ENCODE peak calls at places on chromosome 3, in five cellular contexts. One of them, this sample, is unnamed.

GRCh38 chr3:49219132-49219531 is 47.7 kb downstream of the KLHDC8B start:
- DNase-seq in ACHN: no peak
- DNase-seq in NCI-H1092 treated with DMSO at 0.1 percent for 48 hours: no peak
- DNase-seq in NCI-H1436: no peak
- DNase-seq in EL: no peak
- DNase-seq in this sample: no peak

GRCh38 chr3:183924956-183925355 is 40.3 kb upstream of the PARL start:
- DNase-seq in ACHN: no peak
- DNase-seq in NCI-H1092 treated with DMSO at 0.1 percent for 48 hours: no peak
- DNase-seq in NCI-H1436: peak; percentile 36
- DNase-seq in EL: no peak
- DNase-seq in this sample: no peak

GRCh38 chr3:16079519-16079918 is 95.0 kb upstream of the GALNT15 start:
- DNase-seq in ACHN: no peak
- DNase-seq in NCI-H1092 treated with DMSO at 0.1 percent for 48 hours: no peak
- DNase-seq in NCI-H1436: no peak
- DNase-seq in EL: peak; percentile 33
- DNase-seq in this sample: no peak

GRCh38 chr3:95923496-95924210 is 890.7 kb upstream of the EPHA6 start:
- DNase-seq in ACHN: peak; percentile 42
- DNase-seq in NCI-H1092 treated with DMSO at 0.1 percent for 48 hours: no peak
- DNase-seq in NCI-H1436: no peak
- DNase-seq in EL: no peak
- DNase-seq in this sample: no peak

GRCh38 chr3:50345586-50345985 is at the start of gene ZMYND10:
- DNase-seq in ACHN: peak; percentile 61
- DNase-seq in NCI-H1092 treated with DMSO at 0.1 percent for 48 hours: no peak
- DNase-seq in NCI-H1436: peak; percentile 19
- DNase-seq in EL: peak; percentile 72
- DNase-seq in this sample: no peak

GRCh38 chr3:142445816-142446254 is 2.0 kb downstream of the XRN1 start:
- DNase-seq in ACHN: peak; percentile 38
- DNase-seq in NCI-H1092 treated with DMSO at 0.1 percent for 48 hours: no peak
- DNase-seq in NCI-H1436: no peak
- DNase-seq in EL: peak; percentile 33
- DNase-seq in this sample: no peak

GRCh38 chr3:187746479-187747335 is 1.4 kb upstream of the BCL6 start:
- DNase-seq in ACHN: no peak
- DNase-seq in NCI-H1092 treated with DMSO at 0.1 percent for 48 hours: no peak
- DNase-seq in NCI-H1436: no peak
- DNase-seq in EL: peak; percentile 48
- DNase-seq in this sample: no peak

GRCh38 chr3:114804099-114804498 is 343.0 kb downstream of the ZBTB20 start:
- DNase-seq in ACHN: no peak
- DNase-seq in NCI-H1092 treated with DMSO at 0.1 percent for 48 hours: no peak
- DNase-seq in NCI-H1436: no peak
- DNase-seq in EL: no peak
- DNase-seq in this sample: no peak

GRCh38 chr3:157220211-157220610 is 60.3 kb upstream of the CCNL1 start:
- DNase-seq in ACHN: no peak
- DNase-seq in NCI-H1092 treated with DMSO at 0.1 percent for 48 hours: no peak
- DNase-seq in NCI-H1436: no peak
- DNase-seq in EL: no peak
- DNase-seq in this sample: no peak

GRCh38 chr3:89320186-89320585 is 212.8 kb downstream of the EPHA3 start:
- DNase-seq in ACHN: no peak
- DNase-seq in NCI-H1092 treated with DMSO at 0.1 percent for 48 hours: no peak
- DNase-seq in NCI-H1436: no peak
- DNase-seq in EL: no peak
- DNase-seq in this sample: no peak

GRCh38 chr3:135851201-135852061 is 114.1 kb upstream of the PPP2R3A start:
- DNase-seq in ACHN: no peak
- DNase-seq in NCI-H1092 treated with DMSO at 0.1 percent for 48 hours: no peak
- DNase-seq in NCI-H1436: peak; percentile 69
- DNase-seq in EL: no peak
- DNase-seq in this sample: no peak

GRCh38 chr3:66053009-66053782 is 14.5 kb upstream of the MAGI1 start:
- DNase-seq in ACHN: no peak
- DNase-seq in NCI-H1092 treated with DMSO at 0.1 percent for 48 hours: no peak
- DNase-seq in NCI-H1436: no peak
- DNase-seq in EL: no peak
- DNase-seq in this sample: no peak

GRCh38 chr3:194301730-194302129 is 49.4 kb downstream of the CPN2 start:
- DNase-seq in ACHN: no peak
- DNase-seq in NCI-H1092 treated with DMSO at 0.1 percent for 48 hours: no peak
- DNase-seq in NCI-H1436: no peak
- DNase-seq in EL: no peak
- DNase-seq in this sample: no peak

GRCh38 chr3:64388886-64389285 is 163.6 kb upstream of the PRICKLE2 start:
- DNase-seq in ACHN: no peak
- DNase-seq in NCI-H1092 treated with DMSO at 0.1 percent for 48 hours: no peak
- DNase-seq in NCI-H1436: no peak
- DNase-seq in EL: no peak
- DNase-seq in this sample: no peak

GRCh38 chr3:131518682-131519081 is 15.9 kb upstream of the MRPL3 start:
- DNase-seq in ACHN: no peak
- DNase-seq in NCI-H1092 treated with DMSO at 0.1 percent for 48 hours: no peak
- DNase-seq in NCI-H1436: no peak
- DNase-seq in EL: no peak
- DNase-seq in this sample: no peak

GRCh38 chr3:116314476-116314875 is 130.8 kb downstream of the LSAMP start:
- DNase-seq in ACHN: no peak
- DNase-seq in NCI-H1092 treated with DMSO at 0.1 percent for 48 hours: no peak
- DNase-seq in NCI-H1436: no peak
- DNase-seq in EL: no peak
- DNase-seq in this sample: no peak

GRCh38 chr3:30311781-30312180 is 294.6 kb upstream of the TGFBR2 start:
- DNase-seq in ACHN: no peak
- DNase-seq in NCI-H1092 treated with DMSO at 0.1 percent for 48 hours: no peak
- DNase-seq in NCI-H1436: no peak
- DNase-seq in EL: no peak
- DNase-seq in this sample: no peak

GRCh38 chr3:9036327-9037112 is 73.2 kb upstream of the RAD18 start:
- DNase-seq in ACHN: no peak
- DNase-seq in NCI-H1092 treated with DMSO at 0.1 percent for 48 hours: peak; percentile 21
- DNase-seq in NCI-H1436: no peak
- DNase-seq in EL: peak; percentile 3
- DNase-seq in this sample: peak; percentile 32

GRCh38 chr3:44355634-44356033 is 17.1 kb downstream of the TCAIM start:
- DNase-seq in ACHN: no peak
- DNase-seq in NCI-H1092 treated with DMSO at 0.1 percent for 48 hours: peak; percentile 1
- DNase-seq in NCI-H1436: no peak
- DNase-seq in EL: peak; percentile 79
- DNase-seq in this sample: no peak

GRCh38 chr3:117706037-117706436 is 996.5 kb downstream of the TUSC7 start:
- DNase-seq in ACHN: no peak
- DNase-seq in NCI-H1092 treated with DMSO at 0.1 percent for 48 hours: no peak
- DNase-seq in NCI-H1436: no peak
- DNase-seq in EL: peak; percentile 92
- DNase-seq in this sample: no peak

GRCh38 chr3:126287536-126288181 is 69.5 kb downstream of the KLF15 start:
- DNase-seq in ACHN: peak; percentile 57
- DNase-seq in NCI-H1092 treated with DMSO at 0.1 percent for 48 hours: no peak
- DNase-seq in NCI-H1436: no peak
- DNase-seq in EL: peak; percentile 65
- DNase-seq in this sample: peak; percentile 73

GRCh38 chr3:139043554-139044365 is 932 bp downstream of the PRR23C start:
- DNase-seq in ACHN: no peak
- DNase-seq in NCI-H1092 treated with DMSO at 0.1 percent for 48 hours: no peak
- DNase-seq in NCI-H1436: no peak
- DNase-seq in EL: no peak
- DNase-seq in this sample: no peak

GRCh38 chr3:173411288-173412064 is 13.9 kb downstream of the NLGN1 start:
- DNase-seq in ACHN: peak; percentile 50
- DNase-seq in NCI-H1092 treated with DMSO at 0.1 percent for 48 hours: peak; percentile 28
- DNase-seq in NCI-H1436: peak; percentile 31
- DNase-seq in EL: peak; percentile 36
- DNase-seq in this sample: peak; percentile 25